ENCODE peak calls at places on chromosomes 4 and X, in seven cellular contexts. J, Z, W, D, E, Q and S are unnamed samples.

GRCh38 chr4:185304944-185305690 is 90.6 kb downstream of the LRP2BP start:
- DNase-seq in J (no peak), Z (no peak), W (no peak), D (no peak), E (peak), Q (no peak), S (no peak)

GRCh38 chr4:121338506-121338905 is 42.3 kb downstream of the QRFPR start:
- DNase-seq in J (no peak), Z (no peak), W (no peak), D (no peak), E (no peak), Q (no peak), S (no peak)

GRCh38 chr4:47838445-47838844 is 578 bp upstream of the CORIN start:
- DNase-seq in J (no peak), Z (no peak), W (no peak), D (no peak), E (no peak), Q (no peak), S (no peak)

GRCh38 chr4:38925492-38926418 is 58.1 kb downstream of the FAM114A1 start:
- DNase-seq in J (no peak), Z (no peak), W (no peak), D (peak), E (no peak), Q (no peak), S (no peak)

GRCh38 chr4:75497133-75497532 is 17.1 kb downstream of the RCHY1 start:
- DNase-seq in J (no peak), Z (no peak), W (no peak), D (no peak), E (no peak), Q (no peak), S (no peak)

GRCh38 chr4:40621592-40622512 is 7.8 kb downstream of the RBM47 start:
- DNase-seq in J (peak), Z (peak), W (no peak), D (no peak), E (peak), Q (peak), S (peak)

GRCh38 chrX:154541896-154542722 is 4.5 kb downstream of the G6PD start:
- DNase-seq in J (peak), Z (peak), W (no peak), D (no peak), E (peak), Q (peak), S (no peak)

GRCh38 chrX:50700921-50701320 is 113.1 kb downstream of the SHROOM4 start:
- DNase-seq in J (no peak), Z (no peak), W (no peak), D (no peak), E (no peak), Q (no peak), S (no peak)

GRCh38 chr4:94757192-94758140 is at the start of gene BMPR1B:
- DNase-seq in J (no peak), Z (no peak), W (no peak), D (peak), E (no peak), Q (no peak), S (no peak)

GRCh38 chrX:23246001-23246400 is 88.6 kb upstream of the PTCHD1 start:
- DNase-seq in J (no peak), Z (no peak), W (no peak), D (no peak), E (no peak), Q (no peak), S (no peak)

GRCh38 chr4:153337686-153338085 is 6.8 kb upstream of the MND1 start:
- DNase-seq in J (no peak), Z (no peak), W (no peak), D (no peak), E (no peak), Q (no peak), S (no peak)

GRCh38 chr4:53905935-53906377 is 158.4 kb downstream of the CHIC2 start:
- DNase-seq in J (no peak), Z (no peak), W (peak), D (peak), E (no peak), Q (no peak), S (peak)

GRCh38 chrX:9356846-9357245 is 108.0 kb upstream of the TBL1X start:
- DNase-seq in J (no peak), Z (no peak), W (no peak), D (no peak), E (no peak), Q (no peak), S (no peak)

GRCh38 chrX:39050427-39050826 is 249.2 kb downstream of the MID1IP1 start:
- DNase-seq in J (no peak), Z (no peak), W (no peak), D (no peak), E (no peak), Q (no peak), S (no peak)

GRCh38 chr4:98506462-98507132 is 151.8 kb downstream of the TSPAN5 start:
- DNase-seq in J (no peak), Z (no peak), W (peak), D (peak), E (no peak), Q (no peak), S (no peak)